ENCODE peak calls at places on chromosomes 6 and 20, in six cellular contexts. One of them, this sample, is unnamed.

GRCh38 chr20:13333793-13334192 is 112.7 kb downstream of the ISM1 start:
- DNase-seq in fibroblast of lung: peak
- DNase-seq in K562: no peak
- DNase-seq in PC-3: peak
- DNase-seq in astrocyte: no peak
- DNase-seq in hepatocyte: no peak
- DNase-seq in this sample: no peak

GRCh38 chr6:160979063-160979708 is 12.4 kb upstream of the MAP3K4 start:
- DNase-seq in fibroblast of lung: peak
- DNase-seq in K562: no peak
- DNase-seq in PC-3: no peak
- DNase-seq in astrocyte: peak
- DNase-seq in hepatocyte: no peak
- DNase-seq in this sample: no peak

GRCh38 chr20:5168582-5169396 is 42.0 kb downstream of the CDS2 start:
- DNase-seq in fibroblast of lung: peak
- DNase-seq in K562: no peak
- DNase-seq in PC-3: peak
- DNase-seq in astrocyte: peak
- DNase-seq in hepatocyte: peak
- DNase-seq in this sample: peak

GRCh38 chr6:162638931-162639574 is 88.5 kb downstream of the PRKN start:
- DNase-seq in fibroblast of lung: peak
- DNase-seq in K562: no peak
- DNase-seq in PC-3: no peak
- DNase-seq in astrocyte: no peak
- DNase-seq in hepatocyte: no peak
- DNase-seq in this sample: no peak

GRCh38 chr6:15980801-15981200 is 148.1 kb upstream of the MYLIP start:
- DNase-seq in fibroblast of lung: no peak
- DNase-seq in K562: no peak
- DNase-seq in PC-3: no peak
- DNase-seq in astrocyte: no peak
- DNase-seq in hepatocyte: no peak
- DNase-seq in this sample: no peak

GRCh38 chr6:116369540-116370327 is 1.0 kb upstream of the DSE start:
- DNase-seq in fibroblast of lung: no peak
- DNase-seq in K562: no peak
- DNase-seq in PC-3: no peak
- DNase-seq in astrocyte: no peak
- DNase-seq in hepatocyte: no peak
- DNase-seq in this sample: no peak

GRCh38 chr6:26125015-26125690 is 37.9 kb downstream of the HFE start:
- DNase-seq in fibroblast of lung: peak
- DNase-seq in K562: peak
- DNase-seq in PC-3: peak
- DNase-seq in astrocyte: no peak
- DNase-seq in hepatocyte: no peak
- DNase-seq in this sample: peak

GRCh38 chr6:12048609-12049008 is 36.5 kb downstream of the HIVEP1 start:
- DNase-seq in fibroblast of lung: no peak
- DNase-seq in K562: no peak
- DNase-seq in PC-3: no peak
- DNase-seq in astrocyte: no peak
- DNase-seq in hepatocyte: no peak
- DNase-seq in this sample: no peak

GRCh38 chr6:135902756-135903331 is 51.3 kb downstream of the PDE7B start:
- DNase-seq in fibroblast of lung: peak
- DNase-seq in K562: no peak
- DNase-seq in PC-3: no peak
- DNase-seq in astrocyte: peak
- DNase-seq in hepatocyte: no peak
- DNase-seq in this sample: no peak

GRCh38 chr20:4887586-4887985 is 113.7 kb downstream of the SLC23A2 start:
- DNase-seq in fibroblast of lung: no peak
- DNase-seq in K562: no peak
- DNase-seq in PC-3: no peak
- DNase-seq in astrocyte: no peak
- DNase-seq in hepatocyte: no peak
- DNase-seq in this sample: no peak

GRCh38 chr20:32820000-32820697 is 395 bp downstream of the MAPRE1 start:
- DNase-seq in fibroblast of lung: peak
- DNase-seq in K562: peak
- DNase-seq in PC-3: peak
- DNase-seq in astrocyte: peak
- DNase-seq in hepatocyte: peak
- DNase-seq in this sample: peak

GRCh38 chr6:122788663-122789062 is 395 bp upstream of the SMPDL3A start:
- DNase-seq in fibroblast of lung: no peak
- DNase-seq in K562: no peak
- DNase-seq in PC-3: peak
- DNase-seq in astrocyte: no peak
- DNase-seq in hepatocyte: no peak
- DNase-seq in this sample: no peak
- TF ChIP-seq EZH2 in fibroblast of lung: no peak
- TF ChIP-seq EZH2 in K562: no peak
- TF ChIP-seq EZH2 in PC-3: no peak
- TF ChIP-seq EZH2 in astrocyte: no peak
- TF ChIP-seq EZH2 in hepatocyte: no peak
- TF ChIP-seq EZH2 in this sample: no peak

GRCh38 chr6:7377961-7378360 is 11.6 kb downstream of the CAGE1 start:
- DNase-seq in fibroblast of lung: no peak
- DNase-seq in K562: no peak
- DNase-seq in PC-3: no peak
- DNase-seq in astrocyte: no peak
- DNase-seq in hepatocyte: no peak
- DNase-seq in this sample: no peak

GRCh38 chr6:7378629-7379218 is 10.8 kb downstream of the CAGE1 start:
- DNase-seq in fibroblast of lung: no peak
- DNase-seq in K562: no peak
- DNase-seq in PC-3: no peak
- DNase-seq in astrocyte: no peak
- DNase-seq in hepatocyte: no peak
- DNase-seq in this sample: no peak

DNA sequence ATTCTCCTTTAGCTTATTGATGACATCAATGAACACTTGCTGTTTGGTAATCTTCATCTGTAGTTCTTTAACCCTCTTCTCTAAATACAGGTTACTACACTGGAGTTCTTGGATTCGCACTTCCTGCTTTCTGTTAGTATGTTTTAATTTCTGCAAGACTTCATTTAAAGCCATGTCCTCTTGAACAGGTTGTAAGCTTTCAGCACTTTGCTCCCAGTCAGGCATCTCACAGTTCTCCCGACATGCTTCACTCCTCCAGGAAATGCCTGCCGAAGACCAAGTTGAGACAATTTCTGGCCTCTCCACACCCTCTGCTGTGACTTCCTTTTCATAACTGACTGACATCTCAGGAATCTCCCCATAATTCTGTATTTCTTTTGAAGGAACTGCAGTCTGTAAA is 15.8 kb downstream of the CAGE1 start:
- DNase-seq in fibroblast of lung: no peak
- DNase-seq in K562: no peak
- DNase-seq in PC-3: no peak
- DNase-seq in astrocyte: no peak
- DNase-seq in hepatocyte: no peak
- DNase-seq in this sample: no peak
- H2AFZ ChIP-seq in fibroblast of lung: peak
- H2AFZ ChIP-seq in K562: peak
- H2AFZ ChIP-seq in PC-3: no peak
- H2AFZ ChIP-seq in astrocyte: no peak
- H2AFZ ChIP-seq in hepatocyte: peak
- H2AFZ ChIP-seq in this sample: peak

GRCh38 chr6:128521302-128521632 is 868 bp upstream of the PTPRK start:
- DNase-seq in fibroblast of lung: peak
- DNase-seq in K562: no peak
- DNase-seq in PC-3: no peak
- DNase-seq in astrocyte: no peak
- DNase-seq in hepatocyte: no peak
- DNase-seq in this sample: no peak
- H3K4me3 ChIP-seq in fibroblast of lung: peak
- H3K4me3 ChIP-seq in K562: no peak
- H3K4me3 ChIP-seq in PC-3: peak
- H3K4me3 ChIP-seq in astrocyte: peak
- H3K4me3 ChIP-seq in hepatocyte: peak
- H3K4me3 ChIP-seq in this sample: no peak

GRCh38 chr20:46249671-46250070 is 58.6 kb downstream of the CDH22 start:
- DNase-seq in fibroblast of lung: no peak
- DNase-seq in K562: no peak
- DNase-seq in PC-3: no peak
- DNase-seq in astrocyte: no peak
- DNase-seq in hepatocyte: no peak
- DNase-seq in this sample: no peak

GRCh38 chr20:46242390-46242789 is 65.9 kb downstream of the CDH22 start:
- DNase-seq in fibroblast of lung: no peak
- DNase-seq in K562: no peak
- DNase-seq in PC-3: no peak
- DNase-seq in astrocyte: no peak
- DNase-seq in hepatocyte: no peak
- DNase-seq in this sample: no peak

GRCh38 chr20:46243707-46244628 is 64.3 kb downstream of the CDH22 start:
- DNase-seq in fibroblast of lung: no peak
- DNase-seq in K562: no peak
- DNase-seq in PC-3: no peak
- DNase-seq in astrocyte: no peak
- DNase-seq in hepatocyte: no peak
- DNase-seq in this sample: no peak

GRCh38 chr20:46250772-46251171 is 57.5 kb downstream of the CDH22 start:
- DNase-seq in fibroblast of lung: no peak
- DNase-seq in K562: no peak
- DNase-seq in PC-3: no peak
- DNase-seq in astrocyte: no peak
- DNase-seq in hepatocyte: no peak
- DNase-seq in this sample: no peak

DNA sequence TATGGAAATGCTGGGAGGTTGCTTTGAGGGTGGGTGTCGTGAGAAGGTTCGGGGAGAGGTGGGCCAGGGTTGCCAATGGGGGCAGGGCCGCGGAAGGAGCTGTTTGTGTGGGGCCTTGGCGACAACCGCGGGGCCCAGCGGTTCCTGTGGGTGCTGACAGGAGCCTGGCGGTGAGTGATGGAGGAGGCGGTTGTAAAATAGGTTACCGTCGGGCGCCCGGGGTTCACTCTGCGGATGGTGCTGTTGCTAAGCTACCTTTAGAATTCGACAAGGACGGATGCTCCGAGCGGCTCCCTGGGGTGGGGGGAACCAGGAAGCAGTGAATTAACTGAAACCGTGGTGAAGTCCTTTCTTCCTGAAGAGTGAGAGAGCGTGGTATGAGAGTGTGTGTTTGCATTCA is 61.8 kb downstream of the CDH22 start:
- DNase-seq in fibroblast of lung: no peak
- DNase-seq in K562: no peak
- DNase-seq in PC-3: no peak
- DNase-seq in astrocyte: no peak
- DNase-seq in hepatocyte: no peak
- DNase-seq in this sample: no peak
- TF ChIP-seq EZH2 in fibroblast of lung: no peak
- TF ChIP-seq EZH2 in K562: no peak
- TF ChIP-seq EZH2 in PC-3: no peak
- TF ChIP-seq EZH2 in astrocyte: peak
- TF ChIP-seq EZH2 in hepatocyte: no peak
- TF ChIP-seq EZH2 in this sample: no peak

DNA sequence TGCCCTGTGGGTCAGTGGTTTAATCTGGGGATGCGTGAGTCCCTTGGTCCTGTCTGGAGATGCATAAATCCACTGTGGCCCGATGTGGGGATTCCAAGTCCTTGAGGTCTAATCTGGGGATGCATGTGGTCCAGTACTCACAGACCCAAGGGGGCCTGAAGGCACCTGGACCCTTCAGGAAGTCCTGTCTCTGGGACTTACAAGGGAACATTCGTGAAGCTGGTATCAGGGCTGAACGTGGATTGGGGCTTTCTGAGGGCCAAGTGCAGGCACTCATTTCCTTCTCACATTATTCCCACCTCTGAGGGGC is 25.2 kb upstream of the GTSF1L start:
- DNase-seq in fibroblast of lung: no peak
- DNase-seq in K562: no peak
- DNase-seq in PC-3: no peak
- DNase-seq in astrocyte: no peak
- DNase-seq in hepatocyte: no peak
- DNase-seq in this sample: no peak
- H2AFZ ChIP-seq in fibroblast of lung: no peak
- H2AFZ ChIP-seq in K562: no peak
- H2AFZ ChIP-seq in PC-3: no peak
- H2AFZ ChIP-seq in astrocyte: no peak
- H2AFZ ChIP-seq in hepatocyte: no peak
- H2AFZ ChIP-seq in this sample: no peak

GRCh38 chr20:8020314-8021079 is 936 bp upstream of the TMX4 start:
- DNase-seq in fibroblast of lung: no peak
- DNase-seq in K562: no peak
- DNase-seq in PC-3: peak
- DNase-seq in astrocyte: no peak
- DNase-seq in hepatocyte: no peak
- DNase-seq in this sample: peak
- H3K4me3 ChIP-seq in fibroblast of lung: peak
- H3K4me3 ChIP-seq in K562: no peak
- H3K4me3 ChIP-seq in PC-3: peak
- H3K4me3 ChIP-seq in astrocyte: no peak
- H3K4me3 ChIP-seq in hepatocyte: no peak
- H3K4me3 ChIP-seq in this sample: no peak

GRCh38 chr6:1314617-1315016 is 2.7 kb downstream of the FOXQ1 start:
- DNase-seq in fibroblast of lung: no peak
- DNase-seq in K562: no peak
- DNase-seq in PC-3: no peak
- DNase-seq in astrocyte: no peak
- DNase-seq in hepatocyte: no peak
- DNase-seq in this sample: no peak
- TF ChIP-seq EZH2 in fibroblast of lung: no peak
- TF ChIP-seq EZH2 in K562: no peak
- TF ChIP-seq EZH2 in PC-3: no peak
- TF ChIP-seq EZH2 in astrocyte: no peak
- TF ChIP-seq EZH2 in hepatocyte: no peak
- TF ChIP-seq EZH2 in this sample: no peak

This sample was measured in DND-41.